ENCODE peak calls at places on chromosomes 16 and 17, in five cellular contexts. G is A549, R is H1, F is K562, N is HepG2. V is an unnamed sample.

GRCh38 chr16:66927012-66927436 is 1.7 kb upstream of the RRAD start:
- DNase-seq in N (peak; percentile 68), F (no peak), R (no peak), G (peak; percentile 52), V (peak; percentile 88)

GRCh38 chr16:87248704-87249103 is 68.5 kb downstream of the C16orf95 start:
- DNase-seq in F (no peak), G (no peak), N (no peak), R (no peak), V (no peak)

GRCh38 chr17:61007980-61008379 is 330.3 kb downstream of the BCAS3 start:
- DNase-seq in G (no peak), N (no peak), F (no peak), R (no peak), V (no peak)

GRCh38 chr17:81200695-81201580 is 21.8 kb downstream of the CEP131 start:
- DNase-seq in F (peak; percentile 81), G (peak; percentile 92), R (no peak), N (peak; percentile 62), V (peak; percentile 72)

GRCh38 chr17:80593171-80593570 is 48.5 kb downstream of the RPTOR start:
- DNase-seq in N (no peak), F (no peak), G (no peak), R (no peak), V (no peak)

GRCh38 chr17:74201250-74201649 is 2.2 kb upstream of the RPL38 start:
- DNase-seq in R (no peak), F (peak; percentile 46), N (no peak), G (no peak), V (peak; percentile 57)

GRCh38 chr16:85092851-85093250 is 19.4 kb downstream of the CIBAR2 start:
- DNase-seq in N (no peak), G (no peak), R (no peak), F (no peak), V (no peak)

GRCh38 chr17:40290629-40291296 is 3.1 kb downstream of the CDC6 start:
- DNase-seq in F (peak; percentile 35), N (peak; percentile 86), G (peak; percentile 81), R (no peak), V (peak; percentile 97)

GRCh38 chr16:86044241-86044671 is 145.3 kb downstream of the IRF8 start:
- DNase-seq in N (peak; percentile 23), R (peak; percentile 93), F (peak; percentile 75), G (peak; percentile 78), V (peak; percentile 64)

GRCh38 chr16:84052071-84052622 is 9.6 kb upstream of the SLC38A8 start:
- DNase-seq in F (no peak), G (no peak), N (no peak), R (no peak), V (no peak)

GRCh38 chr17:42748906-42749798 is 4.3 kb upstream of the EZH1 start:
- DNase-seq in N (no peak), G (no peak), R (no peak), F (no peak), V (no peak)

GRCh38 chr16:10629592-10629963 is 49.2 kb upstream of the EMP2 start:
- DNase-seq in N (no peak), G (no peak), R (peak; percentile 59), F (peak; percentile 30), V (no peak)

GRCh38 chr17:48610282-48611211 is at the start of gene HOXB7:
- DNase-seq in F (peak; percentile 84), G (peak; percentile 91), R (no peak), N (no peak), V (peak; percentile 62)

GRCh38 chr16:22191966-22192260 is 14.2 kb upstream of the EEF2K start:
- DNase-seq in F (no peak), N (peak; percentile 70), R (no peak), G (peak; percentile 35), V (peak; percentile 17)

GRCh38 chr17:29176500-29177351 is 3.5 kb downstream of the MYO18A start:
- DNase-seq in R (peak; percentile 71), F (peak; percentile 77), G (peak; percentile 70), N (peak; percentile 69), V (peak; percentile 43)

GRCh38 chr16:21157632-21158031 is 842 bp upstream of the LDAF1 start:
- DNase-seq in N (no peak), G (no peak), F (no peak), R (no peak), V (no peak)

GRCh38 chr17:51764387-51764971 is 394.0 kb downstream of the CA10 start:
- DNase-seq in G (peak; percentile 78), N (peak; percentile 60), R (peak; percentile 61), F (peak; percentile 61), V (peak; percentile 45)

GRCh38 chr16:51110618-51111234 is 40.3 kb downstream of the SALL1 start:
- DNase-seq in N (no peak), F (no peak), R (no peak), G (no peak), V (no peak)

GRCh38 chr17:79992657-79993389 is 42.8 kb downstream of the TBC1D16 start:
- DNase-seq in R (no peak), G (no peak), F (no peak), N (no peak), V (no peak)

DNA sequence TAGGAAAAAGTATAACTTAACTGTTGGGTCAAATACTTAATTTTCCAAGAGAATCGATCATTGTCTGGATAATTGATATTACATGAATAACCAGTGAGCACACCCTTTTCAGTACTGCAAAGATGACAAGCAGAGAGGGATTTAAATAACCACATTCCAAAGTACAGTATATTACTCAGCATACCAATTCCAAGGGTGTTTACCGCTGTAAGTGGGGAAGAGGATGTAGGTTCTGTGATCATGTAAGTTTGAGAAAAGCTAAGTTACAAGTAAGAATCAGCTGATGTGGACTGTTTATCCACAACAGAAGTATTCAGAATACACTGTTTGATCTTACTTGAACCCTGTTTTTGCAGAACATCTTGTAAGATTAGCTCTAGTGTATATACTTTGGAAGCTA is 6.1 kb downstream of the GDE1 start:
- DNase-seq in G (no peak), F (no peak), R (no peak), N (no peak), V (peak; percentile 50)
- H3K4me2 ChIP-seq in G (no peak overlapping the region), F (no peak overlapping the region), R (no peak overlapping the region), N (no peak overlapping the region), V (no peak overlapping the region)

GRCh38 chr16:89023151-89023551 is 46.1 kb upstream of the CBFA2T3 start:
- DNase-seq in N (no peak), F (no peak), G (no peak), R (no peak), V (no peak)

GRCh38 chr16:89025636-89026035 is 48.6 kb upstream of the CBFA2T3 start:
- DNase-seq in G (no peak), R (no peak), F (no peak), N (no peak), V (no peak)

GRCh38 chr16:89026121-89026612 is 49.2 kb upstream of the CBFA2T3 start:
- DNase-seq in R (no peak), N (no peak), F (peak; percentile 80), G (no peak), V (no peak)

GRCh38 chr16:89023621-89024511 is 46.9 kb upstream of the CBFA2T3 start:
- DNase-seq in R (no peak), F (no peak), N (no peak), G (no peak), V (no peak)

GRCh38 chr16:89024546-89024945 is 47.5 kb upstream of the CBFA2T3 start:
- DNase-seq in R (no peak), F (no peak), G (no peak), N (no peak), V (no peak)
- TF ChIP-seq MAFK in R (no peak), F (no peak), G (no peak), N (no peak), V (no peak)

DNA sequence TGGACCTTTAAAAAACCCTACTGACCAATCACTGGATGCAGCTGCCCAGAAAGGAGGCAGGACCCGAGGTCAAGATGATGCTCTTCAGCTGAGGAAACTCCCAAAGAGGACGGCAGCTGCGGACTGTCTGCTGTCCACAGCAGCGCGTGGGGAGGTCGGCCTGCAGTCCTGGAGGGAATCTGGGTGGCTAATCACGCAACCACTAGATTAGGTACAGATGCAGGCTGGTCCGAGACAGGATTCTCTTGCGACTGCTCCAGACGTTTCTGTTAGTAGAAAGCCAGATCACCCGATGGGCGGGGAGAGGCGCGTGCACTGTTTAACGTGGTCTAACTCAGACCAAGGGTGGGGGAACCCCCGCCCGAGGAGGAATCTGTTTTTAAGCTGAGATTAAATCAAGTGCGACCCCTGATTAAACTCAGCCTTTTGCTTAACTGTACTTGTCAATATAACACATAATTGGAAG is 8.8 kb downstream of the CTRB2 start:
- DNase-seq in R (no peak), F (no peak), N (no peak), G (no peak), V (peak; percentile 53)
- H3K4me2 ChIP-seq in R (no peak overlapping the region), F (peak overlapping the region; percentile 60), N (peak overlapping the region; percentile 79), G (peak overlapping the region; percentile 66), V (peak overlapping the region; percentile 27)

DNA sequence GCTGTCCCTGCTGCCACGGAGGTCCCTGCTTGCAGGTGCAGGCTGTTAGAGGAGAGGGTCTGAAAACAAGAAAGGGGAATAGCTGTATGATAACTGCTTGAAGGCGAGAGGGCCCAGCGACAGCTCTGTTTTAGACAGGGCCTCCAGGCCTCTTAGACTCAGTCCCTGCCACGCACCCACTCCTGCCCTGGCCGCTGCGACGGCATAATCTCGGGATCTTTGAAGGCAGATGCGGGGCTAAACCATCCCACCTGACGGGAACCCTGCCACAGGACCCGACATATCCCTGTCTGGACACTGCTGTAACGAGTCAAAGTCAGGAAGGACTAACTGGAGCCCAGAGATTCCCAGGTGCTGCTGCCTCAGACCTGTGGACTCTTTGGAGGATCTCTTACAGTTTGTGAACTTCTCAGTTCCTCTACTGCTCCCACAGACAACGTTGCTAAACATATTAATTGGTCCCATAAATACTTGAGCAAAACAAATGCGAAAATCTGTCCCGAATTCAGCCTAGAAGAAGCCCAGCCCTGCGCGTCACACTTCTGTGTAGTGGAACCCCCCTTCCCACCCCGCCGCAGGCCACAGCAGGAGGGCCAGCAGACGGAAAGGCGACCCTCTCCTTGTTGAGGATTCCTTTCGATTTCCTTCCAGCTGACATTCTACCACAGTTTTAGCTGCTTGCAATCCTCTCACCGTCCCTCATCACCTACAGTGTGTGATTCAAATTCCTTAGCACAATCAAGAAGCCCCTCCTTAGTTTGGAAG is 998 bp upstream of the TMEM11 start:
- DNase-seq in G (peak; percentile 28), R (peak; percentile 63), F (no peak), N (no peak), V (no peak)
- TF ChIP-seq MAFK in G (no peak), R (no peak), F (no peak), N (no peak), V (no peak)

GRCh38 chr17:4679652-4680051 is 24.3 kb downstream of the PELP1 start:
- DNase-seq in F (no peak), G (peak; percentile 74), N (no peak), R (no peak), V (peak; percentile 79)
- H3K4me2 ChIP-seq in F (no peak overlapping the region), G (peak overlapping the region; percentile 65), N (no peak overlapping the region), R (no peak overlapping the region), V (no peak overlapping the region)